ENCODE peak calls at places on chromosome 10, in four cellular contexts. Q is GM23248, C is left cardiac atrium, B is posterior cingulate gyrus. X is an unnamed sample.

GRCh38 chr10:118488710-118489497 is 106.5 kb downstream of the PRLHR start:
- DNase-seq in C (no peak), B (no peak), Q (no peak), X (no peak)

GRCh38 chr10:113753020-113753692 is 1.7 kb downstream of the PLEKHS1 start:
- DNase-seq in Q (no peak), C (no peak), B (no peak), X (no peak)

GRCh38 chr10:35355971-35356724 is 19.8 kb downstream of the CCNY start:
- DNase-seq in Q (peak; percentile 79), C (no peak), B (no peak), X (no peak)

GRCh38 chr10:91883549-91884542 is 25.4 kb downstream of the FGFBP3 start:
- DNase-seq in Q (peak; percentile 75), C (peak; percentile 49), B (no peak), X (no peak)

GRCh38 chr10:114271779-114272167 is 32.7 kb downstream of the VWA2 start:
- DNase-seq in C (peak; percentile 49), Q (peak; percentile 95), B (no peak), X (no peak)

GRCh38 chr10:116538461-116538860 is 7.3 kb upstream of the PNLIP start:
- DNase-seq in Q (peak; percentile 5), C (no peak), B (no peak), X (no peak)

GRCh38 chr10:63788152-63788821 is 267.1 kb downstream of the REEP3 start:
- DNase-seq in B (no peak), Q (no peak), C (no peak), X (no peak)

GRCh38 chr10:62199584-62199983 is 69.1 kb downstream of the RTKN2 start:
- DNase-seq in B (no peak), C (no peak), Q (no peak), X (no peak)

GRCh38 chr10:111243126-111243525 is 166.3 kb downstream of the ADRA2A start:
- DNase-seq in C (no peak), B (no peak), Q (no peak), X (no peak)

GRCh38 chr10:74642901-74643585 is 183.4 kb upstream of the KAT6B start:
- DNase-seq in Q (no peak), B (no peak), C (no peak), X (no peak)

GRCh38 chr10:123507298-123507697 is 158.9 kb upstream of the GPR26 start:
- DNase-seq in C (no peak), B (no peak), Q (no peak), X (no peak)

GRCh38 chr10:78299861-78300453 is 266.3 kb downstream of the RPS24 start:
- DNase-seq in Q (peak; percentile 21), C (peak; percentile 37), B (no peak), X (no peak)

GRCh38 chr10:59176241-59177030 is at the start of gene PHYHIPL:
- DNase-seq in Q (peak; percentile 23), C (no peak), B (peak; percentile 43), X (no peak)

GRCh38 chr10:70927221-70927943 is 39.0 kb upstream of the PCBD1 start:
- DNase-seq in C (no peak), Q (peak; percentile 26), B (no peak), X (no peak)

GRCh38 chr10:70596110-70596798 is 6.3 kb downstream of the PRF1 start:
- DNase-seq in B (no peak), Q (no peak), C (no peak), X (no peak)

GRCh38 chr10:129622736-129623135 is 155.7 kb downstream of the MGMT start:
- DNase-seq in B (no peak), Q (no peak), C (no peak), X (no peak)

GRCh38 chr10:91617073-91617580 is 15.7 kb downstream of the PPP1R3C start:
- DNase-seq in C (no peak), Q (peak; percentile 68), B (no peak), X (no peak)

GRCh38 chr10:18418579-18419210 is 232.7 kb downstream of the NSUN6 start:
- DNase-seq in B (no peak), Q (no peak), C (no peak), X (no peak)

GRCh38 chr10:111435871-111436270 is 359.0 kb downstream of the ADRA2A start:
- DNase-seq in Q (peak; percentile 12), C (no peak), B (no peak), X (no peak)